ENCODE peak calls at places on chromosomes 5 and 9, in six cellular contexts. F, U, P, W, A and L are unnamed samples.

GRCh38 chr5:81749186-81749561 is 1.7 kb downstream of the SSBP2 start:
- DNase-seq in A (no peak), U (peak), F (no peak), W (no peak), P (no peak), L (no peak)

GRCh38 chr5:92332039-92332438 is 948.9 kb upstream of the ARRDC3 start:
- DNase-seq in F (no peak), W (no peak), P (peak), U (no peak), A (no peak), L (no peak)

GRCh38 chr5:153965102-153965645 is 73.5 kb downstream of the FAM114A2 start:
- DNase-seq in A (peak), P (peak), F (peak), W (peak), U (peak), L (no peak)

GRCh38 chr9:37730256-37730655 is 23.3 kb upstream of the TRMT10B start:
- DNase-seq in W (no peak), A (no peak), U (no peak), P (peak), F (no peak), L (no peak)

GRCh38 chr9:136138566-136138965 is 19.9 kb upstream of the TMEM250 start:
- DNase-seq in P (no peak), F (peak), U (no peak), W (peak), A (peak), L (no peak)

GRCh38 chr5:103973669-103974068 is 411.1 kb upstream of the NUDT12 start:
- DNase-seq in W (no peak), F (no peak), U (no peak), A (no peak), P (no peak), L (no peak)

GRCh38 chr9:134518004-134518606 is 123.5 kb upstream of the COL5A1 start:
- DNase-seq in W (no peak), U (no peak), P (no peak), A (no peak), F (no peak), L (no peak)

GRCh38 chr5:107519900-107520354 is 150.8 kb downstream of the EFNA5 start:
- DNase-seq in F (no peak), U (no peak), P (no peak), W (no peak), A (no peak), L (no peak)

GRCh38 chr9:9942764-9943424 is 669.9 kb downstream of the PTPRD start:
- DNase-seq in P (peak), U (peak), F (peak), A (peak), W (peak), L (peak)

GRCh38 chr9:88818495-88819201 is 172.6 kb upstream of the S1PR3 start:
- DNase-seq in F (no peak), P (peak), U (no peak), A (no peak), W (no peak), L (no peak)

GRCh38 chr9:124810513-124811355 is 33.8 kb downstream of the OLFML2A start:
- DNase-seq in A (no peak), W (no peak), F (no peak), U (no peak), P (peak), L (no peak)

GRCh38 chr9:127707766-127708165 is 978 bp downstream of the CFAP157 start:
- DNase-seq in P (no peak), W (peak), U (no peak), F (no peak), A (no peak), L (no peak)

GRCh38 chr9:116070256-116070914 is 83.2 kb upstream of the PAPPA start:
- DNase-seq in W (no peak), U (no peak), A (no peak), P (no peak), F (no peak), L (no peak)

GRCh38 chr5:174300118-174300940 is 254.8 kb downstream of the NSG2 start:
- DNase-seq in W (no peak), A (no peak), U (no peak), P (no peak), F (no peak), L (no peak)

GRCh38 chr9:133944746-133945135 is 47.4 kb downstream of the VAV2 start:
- DNase-seq in F (no peak), A (no peak), P (no peak), W (no peak), U (no peak), L (no peak)

GRCh38 chr5:126597156-126597555 is 2.1 kb upstream of the ALDH7A1 start:
- DNase-seq in U (no peak), A (no peak), F (no peak), P (peak), W (no peak), L (no peak)

GRCh38 chr5:132227485-132228240 is at the start of gene P4HA2:
- DNase-seq in W (peak), P (peak), F (peak), A (peak), U (no peak), L (peak)

GRCh38 chr5:171997011-171997410 is 9.4 kb downstream of the FBXW11 start:
- DNase-seq in W (no peak), A (no peak), P (no peak), U (no peak), F (no peak), L (no peak)

GRCh38 chr9:137319976-137320551 is 18.0 kb upstream of the NRARP start:
- DNase-seq in F (no peak), W (peak), U (no peak), P (no peak), A (no peak), L (no peak)

GRCh38 chr9:37242089-37242488 is 121.7 kb downstream of the ZCCHC7 start:
- DNase-seq in U (no peak), A (no peak), W (no peak), P (no peak), F (no peak), L (no peak)

GRCh38 chr5:109759304-109759703 is 69.6 kb downstream of the MAN2A1 start:
- DNase-seq in F (no peak), U (no peak), P (peak), W (no peak), A (no peak), L (no peak)

GRCh38 chr5:83964235-83964634 is 243.6 kb upstream of the HAPLN1 start:
- DNase-seq in U (no peak), W (no peak), F (no peak), A (no peak), P (peak), L (no peak)

GRCh38 chr9:18447131-18447530 is 26.8 kb upstream of the ADAMTSL1 start:
- DNase-seq in U (no peak), F (no peak), P (peak), W (no peak), A (no peak), L (no peak)

GRCh38 chr5:28648108-28648507 is 1609.7 kb upstream of the CDH9 start:
- DNase-seq in W (no peak), U (no peak), P (peak), F (no peak), A (no peak), L (no peak)

GRCh38 chr9:22054076-22054475 is 45.0 kb upstream of the CDKN2B start:
- DNase-seq in F (no peak), A (no peak), W (no peak), P (no peak), U (no peak), L (no peak)

GRCh38 chr5:6713274-6714181 is at the start of gene TENT4A:
- DNase-seq in U (no peak), P (no peak), A (no peak), F (no peak), W (peak), L (no peak)

GRCh38 chr5:82862247-82862646 is 214.9 kb downstream of the TMEM167A start:
- DNase-seq in A (no peak), U (no peak), F (no peak), W (no peak), P (no peak), L (no peak)

GRCh38 chr9:136806067-136806466 is 1.7 kb upstream of the RABL6 start:
- DNase-seq in W (no peak), U (no peak), F (no peak), A (no peak), P (no peak), L (no peak)

GRCh38 chr5:178120661-178121357 is 7.5 kb downstream of the N4BP3 start:
- DNase-seq in F (peak), U (peak), A (peak), P (peak), W (peak), L (peak)

GRCh38 chr9:131197160-131197911 is 72.0 kb downstream of the NUP214 start:
- DNase-seq in U (no peak), A (no peak), F (no peak), W (no peak), P (no peak), L (no peak)

GRCh38 chr9:127119319-127119709 is 3.1 kb downstream of the ANGPTL2 start:
- DNase-seq in U (no peak), W (no peak), P (no peak), F (no peak), A (no peak), L (peak)